ENCODE peak calls at places on chromosomes 3 and 15, in ten cellular contexts. G is RWPE1, T is fibroblast of mammary gland, K is GM20000, N is NB4, X is AG04450, H is A549, V is tibial artery, U is RWPE2, A is MM.1S. S is an unnamed sample.

GRCh38 chr3:52356126-52356525 is 40.0 kb downstream of the DNAH1 start:
- DNase-seq in G (no peak), N (no peak), A (no peak), K (no peak), X (no peak), T (no peak), U (no peak), V (no peak), H (no peak), S (peak; percentile 47)

GRCh38 chr15:89136084-89136806 is 48.0 kb downstream of the ABHD2 start:
- DNase-seq in U (no peak), G (no peak), K (no peak), N (no peak), X (no peak), H (no peak), A (no peak), T (no peak), V (no peak), S (no peak)

GRCh38 chr15:89052474-89052873 is 35.8 kb upstream of the ABHD2 start:
- DNase-seq in X (peak; percentile 83), U (peak; percentile 21), A (no peak), N (peak; percentile 88), V (no peak), T (peak; percentile 99), K (no peak), H (no peak), G (no peak), S (no peak)

GRCh38 chr3:114408763-114409162 is 114.9 kb downstream of the TIGIT start:
- DNase-seq in T (peak; percentile 35), H (no peak), U (no peak), K (no peak), A (no peak), G (no peak), N (no peak), V (no peak), X (no peak), S (no peak)

GRCh38 chr3:142270407-142270806 is 45.0 kb upstream of the GK5 start:
- DNase-seq in T (peak; percentile 8), G (no peak), A (no peak), N (peak; percentile 78), X (no peak), K (no peak), V (no peak), H (no peak), U (no peak), S (no peak)

GRCh38 chr15:90320062-90320884 is 31.8 kb upstream of the ZNF774 start:
- DNase-seq in K (peak; percentile 82), T (peak; percentile 91), X (peak; percentile 71), H (peak; percentile 92), N (peak; percentile 90), A (peak; percentile 73), G (peak; percentile 92), U (peak; percentile 89), V (peak; percentile 88), S (no peak)

GRCh38 chr15:92011611-92012367 is 158.3 kb downstream of the SLCO3A1 start:
- DNase-seq in G (peak; percentile 59), N (no peak), K (no peak), V (no peak), U (no peak), X (no peak), H (no peak), A (no peak), T (peak; percentile 33), S (no peak)

GRCh38 chr3:66555214-66555844 is 54.5 kb upstream of the LRIG1 start:
- DNase-seq in X (no peak), T (peak; percentile 19), V (no peak), N (no peak), K (no peak), G (no peak), A (no peak), U (no peak), H (peak; percentile 10), S (no peak)

GRCh38 chr15:51243774-51244173 is 94.6 kb downstream of the CYP19A1 start:
- DNase-seq in G (peak; percentile 37), N (peak; percentile 45), A (peak; percentile 82), V (no peak), T (peak; percentile 40), X (no peak), H (no peak), K (no peak), U (no peak), S (no peak)

GRCh38 chr3:187209501-187209900 is 12.2 kb downstream of the RTP1 start:
- DNase-seq in T (no peak), G (no peak), X (no peak), A (no peak), U (no peak), V (no peak), N (no peak), H (no peak), K (no peak), S (no peak)

GRCh38 chr15:99435761-99436346 is 129.9 kb upstream of the MEF2A start:
- DNase-seq in A (no peak), V (no peak), X (no peak), U (peak; percentile 60), N (no peak), G (no peak), H (no peak), T (no peak), K (no peak), S (peak; percentile 42)

GRCh38 chr3:114451561-114452018 is 157.8 kb downstream of the TIGIT start:
- DNase-seq in U (no peak), V (no peak), A (no peak), K (no peak), G (no peak), H (no peak), X (no peak), T (peak; percentile 49), N (no peak), S (no peak)

GRCh38 chr3:15681668-15682067 is 80.1 kb downstream of the BTD start:
- DNase-seq in T (no peak), V (no peak), G (no peak), H (no peak), K (no peak), N (no peak), A (no peak), X (no peak), U (no peak), S (no peak)

GRCh38 chr3:118972974-118973373 is 61.7 kb downstream of the IGSF11 start:
- DNase-seq in H (no peak), A (no peak), U (no peak), T (no peak), G (no peak), N (no peak), K (no peak), V (no peak), X (no peak), S (no peak)

GRCh38 chr3:21920431-21920830 is 169.4 kb upstream of the ZNF385D start:
- DNase-seq in A (no peak), H (no peak), X (peak; percentile 63), G (no peak), U (no peak), K (no peak), V (no peak), N (no peak), T (peak; percentile 65), S (no peak)

GRCh38 chr3:126213376-126214044 is 33.1 kb upstream of the ALDH1L1 start:
- DNase-seq in A (no peak), U (no peak), V (no peak), G (no peak), H (no peak), X (no peak), N (no peak), K (no peak), T (no peak), S (no peak)

GRCh38 chr3:182565916-182566524 is 227.3 kb upstream of the ATP11B start:
- DNase-seq in V (no peak), G (no peak), X (no peak), K (no peak), A (no peak), N (no peak), H (no peak), T (no peak), U (no peak), S (no peak)

GRCh38 chr3:155745795-155746550 is 1.1 kb upstream of the PLCH1 start:
- DNase-seq in U (no peak), X (no peak), V (no peak), G (no peak), T (no peak), K (no peak), N (peak; percentile 4), H (peak; percentile 68), A (no peak), S (no peak)

GRCh38 chr3:53091011-53091410 is 39.2 kb downstream of the RFT1 start:
- DNase-seq in H (no peak), U (no peak), K (no peak), V (no peak), X (no peak), G (no peak), T (no peak), N (no peak), A (no peak), S (peak; percentile 48)

GRCh38 chr3:184016820-184017671 is 638 bp downstream of the ABCC5 start:
- DNase-seq in N (peak; percentile 57), G (peak; percentile 71), X (no peak), A (peak; percentile 63), U (no peak), H (peak; percentile 56), V (peak; percentile 73), K (peak; percentile 85), T (peak; percentile 51), S (no peak)
- TF ChIP-seq CTCF in N (peak; percentile 38), G (peak; percentile 97), X (peak; percentile 60), A (peak; percentile 99), U (peak; percentile 98), H (peak; percentile 88), V (peak; percentile 90), K (peak; percentile 88), T (no peak), S (peak; percentile 100)

GRCh38 chr15:45134682-45135604 is 5.1 kb downstream of the DUOX1 start:
- DNase-seq in N (no peak), G (no peak), T (no peak), V (no peak), H (no peak), U (peak; percentile 77), A (no peak), K (no peak), X (no peak), S (no peak)
- TF ChIP-seq CTCF in N (no peak), G (no peak), T (no peak), V (no peak), H (no peak), U (no peak), A (peak; percentile 7), K (no peak), X (no peak), S (peak; percentile 22)

DNA sequence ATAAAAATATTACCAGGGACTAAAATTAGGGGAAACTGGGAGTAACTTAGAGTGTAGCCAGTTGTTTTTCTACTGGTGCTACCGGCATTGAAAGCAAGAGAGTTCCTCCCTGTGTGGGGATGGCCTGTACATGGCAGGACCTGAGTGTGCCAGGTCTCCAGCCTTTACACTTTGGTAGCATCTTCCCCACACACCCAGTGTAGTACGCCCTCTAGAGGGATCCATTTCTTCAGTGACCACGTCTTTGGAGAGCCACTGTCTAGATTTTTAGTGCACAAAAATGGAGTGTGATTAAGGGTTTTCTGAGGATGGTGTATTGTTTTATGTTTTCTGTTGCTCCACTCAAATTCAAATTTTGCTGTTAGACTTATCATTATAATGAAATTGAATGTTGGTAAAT is 507.0 kb upstream of the TPRG1 start:
- DNase-seq in A (no peak), H (peak; percentile 47), G (no peak), X (no peak), U (no peak), K (peak; percentile 8), V (no peak), T (peak; percentile 45), N (peak; percentile 38), S (no peak)
- TF ChIP-seq CTCF in A (no peak), H (peak; percentile 37), G (no peak), X (no peak), U (peak; percentile 24), K (no peak), V (no peak), T (peak; percentile 38), N (peak; percentile 39), S (peak; percentile 47)

GRCh38 chr3:6204891-6205290 is 656.0 kb upstream of the GRM7 start:
- DNase-seq in N (peak; percentile 10), H (no peak), U (no peak), A (no peak), K (no peak), G (no peak), V (no peak), X (no peak), T (no peak), S (no peak)
- TF ChIP-seq CTCF in N (peak; percentile 21), H (no peak), U (no peak), A (peak; percentile 21), K (peak; percentile 8), G (no peak), V (no peak), X (no peak), T (no peak), S (peak; percentile 23)

S was measured in chondrocyte.